ENCODE peak calls at places on chromosome 11, in four cellular contexts. One of them, this sample, is unnamed.

GRCh38 chr11:12864316-12865156 is 144.6 kb upstream of the RASSF10 start:
- DNase-seq in K562: no peak
- DNase-seq in A549: peak
- DNase-seq in HepG2: no peak
- DNase-seq in this sample: no peak

GRCh38 chr11:64593156-64594105 is 2.4 kb downstream of the SLC22A12 start:
- DNase-seq in K562: no peak
- DNase-seq in A549: no peak
- DNase-seq in HepG2: no peak
- DNase-seq in this sample: no peak

GRCh38 chr11:117316197-117316961 is at the start of gene BACE1:
- DNase-seq in K562: no peak
- DNase-seq in A549: peak
- DNase-seq in HepG2: peak
- DNase-seq in this sample: peak

GRCh38 chr11:34613462-34614183 is 7.3 kb upstream of the EHF start:
- DNase-seq in K562: no peak
- DNase-seq in A549: no peak
- DNase-seq in HepG2: no peak
- DNase-seq in this sample: peak

GRCh38 chr11:19931141-19931767 is 218.6 kb downstream of the NAV2 start:
- DNase-seq in K562: no peak
- DNase-seq in A549: no peak
- DNase-seq in HepG2: no peak
- DNase-seq in this sample: no peak

GRCh38 chr11:94737171-94737611 is 31.0 kb upstream of the AMOTL1 start:
- DNase-seq in K562: no peak
- DNase-seq in A549: peak
- DNase-seq in HepG2: peak
- DNase-seq in this sample: no peak

GRCh38 chr11:1302461-1303073 is 6.9 kb downstream of the TOLLIP start:
- DNase-seq in K562: no peak
- DNase-seq in A549: no peak
- DNase-seq in HepG2: peak
- DNase-seq in this sample: no peak

GRCh38 chr11:61056566-61056965 is 45.7 kb upstream of the CD5 start:
- DNase-seq in K562: no peak
- DNase-seq in A549: no peak
- DNase-seq in HepG2: no peak
- DNase-seq in this sample: no peak

GRCh38 chr11:20483931-20484330 is 96.4 kb downstream of the PRMT3 start:
- DNase-seq in K562: no peak
- DNase-seq in A549: no peak
- DNase-seq in HepG2: no peak
- DNase-seq in this sample: no peak

GRCh38 chr11:83682645-83682973 is 396.4 kb upstream of the CCDC90B start:
- DNase-seq in K562: no peak
- DNase-seq in A549: no peak
- DNase-seq in HepG2: no peak
- DNase-seq in this sample: no peak

GRCh38 chr11:132620423-132620822 is 911.9 kb downstream of the OPCML start:
- DNase-seq in K562: no peak
- DNase-seq in A549: no peak
- DNase-seq in HepG2: no peak
- DNase-seq in this sample: no peak

GRCh38 chr11:46903846-46904245 is 14.5 kb downstream of the LRP4 start:
- DNase-seq in K562: no peak
- DNase-seq in A549: no peak
- DNase-seq in HepG2: no peak
- DNase-seq in this sample: no peak

GRCh38 chr11:70502677-70503076 is 104.3 kb downstream of the CTTN start:
- DNase-seq in K562: no peak
- DNase-seq in A549: no peak
- DNase-seq in HepG2: no peak
- DNase-seq in this sample: no peak

GRCh38 chr11:115471367-115471766 is 32.8 kb downstream of the CADM1 start:
- DNase-seq in K562: no peak
- DNase-seq in A549: peak
- DNase-seq in HepG2: peak
- DNase-seq in this sample: no peak

GRCh38 chr11:4072668-4073285 is 21.8 kb upstream of the RRM1 start:
- DNase-seq in K562: peak
- DNase-seq in A549: peak
- DNase-seq in HepG2: peak
- DNase-seq in this sample: no peak

GRCh38 chr11:86396403-86396802 is 21.7 kb downstream of the CCDC81 start:
- DNase-seq in K562: no peak
- DNase-seq in A549: no peak
- DNase-seq in HepG2: no peak
- DNase-seq in this sample: no peak

GRCh38 chr11:33454264-33454663 is 197.1 kb downstream of the HIPK3 start:
- DNase-seq in K562: no peak
- DNase-seq in A549: no peak
- DNase-seq in HepG2: no peak
- DNase-seq in this sample: no peak

GRCh38 chr11:129320485-129320884 is 55.2 kb upstream of the BARX2 start:
- DNase-seq in K562: no peak
- DNase-seq in A549: no peak
- DNase-seq in HepG2: peak
- DNase-seq in this sample: no peak

GRCh38 chr11:77212314-77213007 is 84.4 kb downstream of the MYO7A start:
- DNase-seq in K562: no peak
- DNase-seq in A549: no peak
- DNase-seq in HepG2: no peak
- DNase-seq in this sample: no peak

GRCh38 chr11:11349870-11350325 is 3.2 kb downstream of the CSNK2A3 start:
- DNase-seq in K562: no peak
- DNase-seq in A549: no peak
- DNase-seq in HepG2: no peak
- DNase-seq in this sample: no peak

GRCh38 chr11:121757480-121758125 is 304.8 kb upstream of the SORL1-AS1 start:
- DNase-seq in K562: no peak
- DNase-seq in A549: no peak
- DNase-seq in HepG2: no peak
- DNase-seq in this sample: no peak

GRCh38 chr11:7677071-7677470 is 3.8 kb upstream of the CYB5R2 start:
- DNase-seq in K562: no peak
- DNase-seq in A549: peak
- DNase-seq in HepG2: no peak
- DNase-seq in this sample: no peak

DNA sequence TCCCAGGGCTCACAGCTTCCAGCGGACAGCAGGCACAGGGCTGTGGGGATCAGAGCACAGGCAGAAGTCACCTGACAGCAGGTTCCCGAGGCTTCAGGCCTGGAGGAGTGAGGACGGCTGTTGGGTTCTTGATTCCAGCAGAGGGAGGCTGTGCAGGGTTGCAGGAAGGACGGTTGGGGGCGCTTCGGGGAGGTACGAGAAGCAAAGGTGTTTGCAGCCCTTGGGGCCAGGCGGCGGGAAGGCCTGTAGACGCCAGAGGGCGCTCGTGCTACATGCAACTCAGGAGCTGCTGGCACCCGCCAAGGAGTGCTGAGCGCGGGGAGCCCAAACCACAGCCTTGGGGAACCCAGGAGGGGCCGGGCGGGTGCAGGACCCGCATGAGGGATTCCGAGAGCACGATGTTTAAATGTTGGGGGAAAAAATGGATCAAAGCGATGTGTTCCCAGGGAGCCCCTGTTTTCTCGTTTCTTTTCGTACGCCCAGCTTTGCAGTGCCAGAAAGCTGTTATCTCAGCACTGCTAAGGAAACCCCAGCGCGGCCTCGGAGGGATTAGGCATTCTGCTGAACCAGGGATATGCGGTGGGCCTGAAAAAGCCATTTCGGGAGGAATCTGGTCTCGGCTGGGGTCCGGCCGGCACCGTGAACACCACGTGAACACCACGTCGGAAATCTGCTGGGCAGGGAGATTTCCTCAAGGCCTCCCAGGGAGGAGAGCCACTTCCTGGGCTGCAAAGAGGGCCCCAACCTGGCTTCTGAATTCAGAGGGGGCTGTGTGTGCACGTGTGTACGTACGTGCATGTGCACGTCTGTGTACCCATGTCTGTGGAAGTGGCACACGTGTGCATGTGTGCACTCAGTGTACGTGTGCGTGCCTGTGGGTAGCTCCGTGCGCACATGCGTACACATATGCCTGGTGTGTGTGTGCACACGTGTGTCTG is 88.2 kb downstream of the KCNQ1 start:
- DNase-seq in K562: peak
- DNase-seq in A549: peak
- DNase-seq in HepG2: peak
- DNase-seq in this sample: peak
- H3K4me3 ChIP-seq in K562: no peak
- H3K4me3 ChIP-seq in A549: no peak
- H3K4me3 ChIP-seq in HepG2: no peak
- H3K4me3 ChIP-seq in this sample: no peak

GRCh38 chr11:66592457-66593302 is at the start of the genes CCDC87 and CCS:
- DNase-seq in K562: peak
- DNase-seq in A549: peak
- DNase-seq in HepG2: peak
- DNase-seq in this sample: peak
- TF ChIP-seq REST in K562: no peak
- TF ChIP-seq REST in A549: no peak
- TF ChIP-seq REST in HepG2: no peak
- TF ChIP-seq REST in this sample: peak

GRCh38 chr11:111513240-111513605 is 1.0 kb upstream of the BTG4 start:
- DNase-seq in K562: no peak
- DNase-seq in A549: no peak
- DNase-seq in HepG2: no peak
- DNase-seq in this sample: no peak
- H3K4me3 ChIP-seq in K562: no peak
- H3K4me3 ChIP-seq in A549: peak
- H3K4me3 ChIP-seq in HepG2: no peak
- H3K4me3 ChIP-seq in this sample: no peak

DNA sequence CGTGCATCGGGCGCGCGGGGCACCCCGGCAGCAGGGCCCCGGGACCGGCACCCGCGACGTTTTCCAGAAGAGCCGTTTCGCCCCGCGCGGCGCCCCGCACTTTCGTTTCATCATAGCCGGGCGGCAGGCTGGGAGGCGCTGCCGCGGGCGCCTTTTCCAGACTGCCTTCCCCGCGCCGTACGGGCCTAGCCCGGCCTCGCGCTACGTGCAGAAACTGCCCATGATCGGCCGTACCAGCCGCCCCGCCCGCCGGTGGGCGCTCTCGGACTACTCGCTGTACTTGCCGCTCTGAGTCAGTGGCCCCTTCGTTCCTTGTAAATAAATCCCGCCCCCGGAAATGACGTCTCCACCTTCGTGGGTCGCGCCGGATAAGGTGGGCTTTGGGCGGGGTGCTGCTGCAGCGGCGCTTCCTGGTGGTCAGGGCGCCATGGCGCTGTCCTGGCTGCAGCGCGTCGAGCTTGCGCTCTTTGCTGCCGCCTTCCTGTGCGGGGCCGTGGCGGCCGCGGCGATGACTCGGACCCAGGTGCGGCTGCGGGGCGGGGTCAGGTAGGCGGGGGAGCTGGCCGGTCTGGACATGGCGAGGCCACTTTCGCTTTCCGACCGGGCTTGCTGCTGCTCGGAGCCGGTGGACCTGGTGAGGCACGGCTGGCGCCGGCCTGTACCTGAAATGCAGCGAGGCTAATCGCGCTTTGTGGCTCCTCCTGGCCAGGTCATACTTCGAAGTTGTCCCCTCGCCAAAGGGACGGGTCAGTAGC is at the start of gene TMEM179B:
- DNase-seq in K562: peak
- DNase-seq in A549: peak
- DNase-seq in HepG2: peak
- DNase-seq in this sample: peak
- TF ChIP-seq REST in K562: peak
- TF ChIP-seq REST in A549: no peak
- TF ChIP-seq REST in HepG2: peak
- TF ChIP-seq REST in this sample: no peak

This sample was measured in HL-60.